ENCODE peak calls at places on chromosomes 4 and X, in four cellular contexts. One of them, this sample, is unnamed.

GRCh38 chrX:74119016-74119910 is 184.7 kb upstream of the ZCCHC13 start:
- DNase-seq in GM12891: no peak
- DNase-seq in K562: no peak
- DNase-seq in GM12878: no peak
- DNase-seq in this sample: no peak

GRCh38 chr4:84401669-84402068 is 97.4 kb downstream of the NKX6-1 start:
- DNase-seq in GM12891: no peak
- DNase-seq in K562: no peak
- DNase-seq in GM12878: no peak
- DNase-seq in this sample: no peak

GRCh38 chr4:163493643-163494359 is 689 bp upstream of the TMA16 start:
- DNase-seq in GM12891: no peak
- DNase-seq in K562: peak
- DNase-seq in GM12878: no peak
- DNase-seq in this sample: no peak

GRCh38 chr4:125125256-125125655 is 189.5 kb upstream of the FAT4 start:
- DNase-seq in GM12891: no peak
- DNase-seq in K562: no peak
- DNase-seq in GM12878: no peak
- DNase-seq in this sample: no peak

GRCh38 chrX:65595460-65595876 is 60.9 kb upstream of the LAS1L start:
- DNase-seq in GM12891: peak
- DNase-seq in K562: peak
- DNase-seq in GM12878: peak
- DNase-seq in this sample: peak

GRCh38 chrX:155263854-155264628 is at the start of gene RAB39B:
- DNase-seq in GM12891: peak
- DNase-seq in K562: no peak
- DNase-seq in GM12878: peak
- DNase-seq in this sample: peak

GRCh38 chr4:105246712-105247111 is 100.0 kb downstream of the TET2 start:
- DNase-seq in GM12891: no peak
- DNase-seq in K562: no peak
- DNase-seq in GM12878: no peak
- DNase-seq in this sample: no peak

GRCh38 chrX:101051153-101051548 is 760 bp downstream of the TRMT2B start:
- DNase-seq in GM12891: no peak
- DNase-seq in K562: no peak
- DNase-seq in GM12878: no peak
- DNase-seq in this sample: no peak

GRCh38 chr4:142297313-142297712 is 548.8 kb downstream of the INPP4B start:
- DNase-seq in GM12891: no peak
- DNase-seq in K562: no peak
- DNase-seq in GM12878: no peak
- DNase-seq in this sample: no peak

GRCh38 chr4:15031993-15032660 is 29.8 kb downstream of the CPEB2 start:
- DNase-seq in GM12891: no peak
- DNase-seq in K562: no peak
- DNase-seq in GM12878: no peak
- DNase-seq in this sample: no peak

GRCh38 chr4:148060264-148061138 is 328.6 kb downstream of the ARHGAP10 start:
- DNase-seq in GM12891: no peak
- DNase-seq in K562: no peak
- DNase-seq in GM12878: no peak
- DNase-seq in this sample: no peak

GRCh38 chrX:66012094-66012534 is 27.8 kb downstream of the VSIG4 start:
- DNase-seq in GM12891: no peak
- DNase-seq in K562: no peak
- DNase-seq in GM12878: peak
- DNase-seq in this sample: peak

GRCh38 chr4:84852081-84852480 is 114.4 kb downstream of the WDFY3 start:
- DNase-seq in GM12891: no peak
- DNase-seq in K562: no peak
- DNase-seq in GM12878: no peak
- DNase-seq in this sample: no peak

GRCh38 chr4:26877417-26877816 is 16.8 kb downstream of the STIM2 start:
- DNase-seq in GM12891: no peak
- DNase-seq in K562: no peak
- DNase-seq in GM12878: no peak
- DNase-seq in this sample: no peak

GRCh38 chr4:2361366-2362285 is 56.8 kb downstream of the ZFYVE28 start:
- DNase-seq in GM12891: no peak
- DNase-seq in K562: no peak
- DNase-seq in GM12878: no peak
- DNase-seq in this sample: no peak

GRCh38 chr4:173333658-173334084 is 487 bp downstream of the HMGB2 start:
- DNase-seq in GM12891: peak
- DNase-seq in K562: peak
- DNase-seq in GM12878: no peak
- DNase-seq in this sample: no peak

GRCh38 chr4:8350326-8350725 is 80.8 kb downstream of the HTRA3 start:
- DNase-seq in GM12891: no peak
- DNase-seq in K562: no peak
- DNase-seq in GM12878: no peak
- DNase-seq in this sample: no peak

GRCh38 chr4:139857021-139857420 is 191.4 kb downstream of the MGST2 start:
- DNase-seq in GM12891: no peak
- DNase-seq in K562: no peak
- DNase-seq in GM12878: no peak
- DNase-seq in this sample: no peak

GRCh38 chr4:84582988-84583870 is at the start of gene CDS1:
- DNase-seq in GM12891: peak
- DNase-seq in K562: peak
- DNase-seq in GM12878: no peak
- DNase-seq in this sample: peak

GRCh38 chr4:121112530-121112929 is 40.2 kb upstream of the NDNF start:
- DNase-seq in GM12891: no peak
- DNase-seq in K562: no peak
- DNase-seq in GM12878: no peak
- DNase-seq in this sample: no peak

GRCh38 chr4:73870778-73871177 is 1.6 kb downstream of the CXCL1 start:
- DNase-seq in GM12891: no peak
- DNase-seq in K562: no peak
- DNase-seq in GM12878: no peak
- DNase-seq in this sample: no peak

GRCh38 chrX:68571292-68572256 is 72.7 kb downstream of the YIPF6 start:
- DNase-seq in GM12891: no peak
- DNase-seq in K562: peak
- DNase-seq in GM12878: peak
- DNase-seq in this sample: peak

GRCh38 chrX:19789782-19790181 is 97.6 kb downstream of the SH3KBP1 start:
- DNase-seq in GM12891: no peak
- DNase-seq in K562: no peak
- DNase-seq in GM12878: no peak
- DNase-seq in this sample: no peak

GRCh38 chr4:57055873-57056272 is 54.3 kb downstream of the IGFBP7 start:
- DNase-seq in GM12891: no peak
- DNase-seq in K562: no peak
- DNase-seq in GM12878: no peak
- DNase-seq in this sample: no peak

GRCh38 chr4:174702974-174703478 is 126.0 kb downstream of the GLRA3 start:
- DNase-seq in GM12891: no peak
- DNase-seq in K562: no peak
- DNase-seq in GM12878: no peak
- DNase-seq in this sample: no peak

GRCh38 chrX:22025751-22026150 is 6.4 kb upstream of the PHEX start:
- DNase-seq in GM12891: no peak
- DNase-seq in K562: no peak
- DNase-seq in GM12878: no peak
- DNase-seq in this sample: no peak

DNA sequence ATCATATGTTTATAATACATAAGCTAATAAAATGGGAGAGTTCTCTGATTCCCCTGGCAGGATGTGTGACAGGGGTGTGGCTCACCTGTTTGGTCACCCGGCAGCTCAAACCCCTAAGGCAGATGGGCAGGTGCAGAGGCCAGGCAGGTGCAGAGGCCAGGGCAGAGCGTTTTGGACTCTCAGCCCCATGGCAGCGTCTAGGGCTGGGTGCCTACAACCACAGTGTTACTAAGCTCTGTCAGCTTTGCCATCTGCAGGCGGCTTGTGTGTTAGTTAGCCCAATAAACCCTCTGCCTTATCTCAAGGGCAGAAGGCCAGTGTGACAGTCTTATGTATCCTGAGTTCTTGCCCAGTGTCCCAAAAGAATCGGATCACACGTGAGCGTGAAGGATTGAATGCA is 54.0 kb upstream of the UGT2B15 start:
- DNase-seq in GM12891: no peak
- DNase-seq in K562: no peak
- DNase-seq in GM12878: no peak
- DNase-seq in this sample: no peak
- TF ChIP-seq SPI1 in GM12891: no peak
- TF ChIP-seq SPI1 in K562: no peak
- TF ChIP-seq SPI1 in GM12878: no peak
- TF ChIP-seq SPI1 in this sample: no peak

GRCh38 chrX:48971325-48972213 is at the start of gene KCND1:
- DNase-seq in GM12891: no peak
- DNase-seq in K562: peak
- DNase-seq in GM12878: no peak
- DNase-seq in this sample: no peak
- TF ChIP-seq SPI1 in GM12891: no peak
- TF ChIP-seq SPI1 in K562: no peak
- TF ChIP-seq SPI1 in GM12878: no peak
- TF ChIP-seq SPI1 in this sample: no peak

GRCh38 chrX:31112226-31112999 is 40.6 kb upstream of the FTHL17 start:
- DNase-seq in GM12891: no peak
- DNase-seq in K562: no peak
- DNase-seq in GM12878: no peak
- DNase-seq in this sample: no peak
- TF ChIP-seq SPI1 in GM12891: no peak
- TF ChIP-seq SPI1 in K562: no peak
- TF ChIP-seq SPI1 in GM12878: no peak
- TF ChIP-seq SPI1 in this sample: no peak

GRCh38 chrX:41352329-41352801 is 18.4 kb downstream of the DDX3X start:
- DNase-seq in GM12891: no peak
- DNase-seq in K562: no peak
- DNase-seq in GM12878: no peak
- DNase-seq in this sample: no peak
- TF ChIP-seq SPI1 in GM12891: no peak
- TF ChIP-seq SPI1 in K562: no peak
- TF ChIP-seq SPI1 in GM12878: no peak
- TF ChIP-seq SPI1 in this sample: no peak

GRCh38 chr4:86532851-86533250 is 61.3 kb upstream of the PTPN13 start:
- DNase-seq in GM12891: no peak
- DNase-seq in K562: no peak
- DNase-seq in GM12878: no peak
- DNase-seq in this sample: no peak
- TF ChIP-seq SPI1 in GM12891: no peak
- TF ChIP-seq SPI1 in K562: no peak
- TF ChIP-seq SPI1 in GM12878: no peak
- TF ChIP-seq SPI1 in this sample: no peak

DNA sequence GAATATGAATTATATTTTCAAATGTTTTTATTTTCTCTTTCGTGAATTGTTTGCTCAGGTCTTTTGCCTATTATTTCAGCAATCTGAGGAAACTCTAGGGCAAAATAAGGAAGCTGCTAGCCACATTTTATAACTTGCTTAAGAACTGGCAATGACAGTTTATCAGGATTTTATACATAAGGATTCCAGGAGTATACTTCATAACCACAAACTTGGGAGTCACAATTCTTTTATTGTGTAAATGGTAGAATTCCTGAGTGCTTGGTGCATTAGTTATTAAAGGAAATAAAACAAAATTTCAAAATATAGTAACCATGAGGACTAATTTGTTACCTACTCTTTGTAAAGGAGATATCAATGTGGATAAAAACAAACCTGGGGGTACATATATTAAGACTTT is 54.4 kb downstream of the PALLD start:
- DNase-seq in GM12891: no peak
- DNase-seq in K562: no peak
- DNase-seq in GM12878: no peak
- DNase-seq in this sample: no peak
- TF ChIP-seq SPI1 in GM12891: no peak
- TF ChIP-seq SPI1 in K562: no peak
- TF ChIP-seq SPI1 in GM12878: no peak
- TF ChIP-seq SPI1 in this sample: no peak

GRCh38 chr4:17437396-17437795 is 74.5 kb downstream of the QDPR start:
- DNase-seq in GM12891: no peak
- DNase-seq in K562: no peak
- DNase-seq in GM12878: no peak
- DNase-seq in this sample: no peak

GRCh38 chr4:17436750-17437090 is 75.2 kb downstream of the QDPR start:
- DNase-seq in GM12891: no peak
- DNase-seq in K562: no peak
- DNase-seq in GM12878: no peak
- DNase-seq in this sample: no peak
- TF ChIP-seq SPI1 in GM12891: no peak
- TF ChIP-seq SPI1 in K562: no peak
- TF ChIP-seq SPI1 in GM12878: no peak
- TF ChIP-seq SPI1 in this sample: no peak

DNA sequence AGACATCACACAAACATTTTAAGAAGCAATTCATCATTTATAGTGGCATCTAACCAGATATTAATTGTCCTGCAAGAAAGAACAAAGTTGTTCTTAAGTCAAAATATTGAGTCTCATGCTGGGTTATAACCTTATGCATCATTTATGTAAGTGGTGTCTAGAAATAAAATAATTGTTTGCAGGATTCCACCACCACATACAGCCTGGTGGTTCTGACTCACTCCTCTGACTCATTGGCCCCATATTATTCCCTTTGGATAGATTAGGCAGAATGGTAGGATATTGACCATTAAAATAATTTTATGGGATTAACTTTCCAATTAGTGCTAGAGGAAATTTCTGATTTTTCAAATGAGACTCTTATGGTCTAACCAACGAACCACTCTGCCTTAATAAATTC is 384.5 kb downstream of the GRXCR1 start:
- DNase-seq in GM12891: no peak
- DNase-seq in K562: no peak
- DNase-seq in GM12878: no peak
- DNase-seq in this sample: no peak
- TF ChIP-seq SPI1 in GM12891: no peak
- TF ChIP-seq SPI1 in K562: no peak
- TF ChIP-seq SPI1 in GM12878: no peak
- TF ChIP-seq SPI1 in this sample: no peak